ENCODE peak calls at places on chromosomes 13 and 19, in eight cellular contexts. Z is uterus, W is SK-N-SH, X is cardiac muscle cell, G is PC-3, H is thoracic aorta, V is heart right ventricle, I is heart left ventricle. F is an unnamed sample. For H3K9me3 and H3K4me1, the result is how much of the 10 kb centered on the place peaks cover.

GRCh38 chr13:91406619-91407018 is 8.2 kb downstream of the GPC5 start:
- DNase-seq in Z (no peak), W (peak), V (no peak), G (peak), H (no peak), X (no peak), I (no peak), F (no peak)

GRCh38 chr13:80251403-80251802 is 89.5 kb downstream of the SPRY2 start:
- DNase-seq in Z (no peak), G (peak), V (no peak), W (no peak), H (no peak), I (no peak), X (peak), F (no peak)

GRCh38 chr13:33132644-33133440 is 116.6 kb downstream of the KL start:
- DNase-seq in I (no peak), Z (no peak), H (no peak), G (no peak), X (no peak), W (no peak), V (no peak), F (no peak)

GRCh38 chr19:18607222-18608101 is 863 bp upstream of the CRLF1 start:
- DNase-seq in G (no peak), W (peak), X (no peak), V (no peak), H (no peak), I (no peak), Z (no peak), F (no peak)

GRCh38 chr19:12815088-12815487 is 8.7 kb downstream of the RNASEH2A start:
- DNase-seq in X (no peak), W (no peak), H (no peak), I (no peak), V (no peak), G (no peak), Z (no peak), F (no peak)

GRCh38 chr19:30699871-30700280 is 327.7 kb downstream of the ZNF536 start:
- DNase-seq in H (no peak), G (no peak), V (no peak), X (no peak), W (no peak), I (no peak), Z (no peak), F (no peak)

GRCh38 chr13:112752211-112752610 is 62.4 kb downstream of the ATP11A start:
- DNase-seq in G (no peak), V (no peak), H (no peak), I (no peak), X (no peak), W (no peak), Z (no peak), F (no peak)

GRCh38 chr13:53351040-53351439 is 322.4 kb downstream of the OLFM4 start:
- DNase-seq in Z (no peak), V (no peak), G (no peak), I (no peak), W (no peak), X (no peak), H (no peak), F (no peak)

GRCh38 chr13:79516590-79516989 is 35.6 kb downstream of the NDFIP2 start:
- DNase-seq in Z (no peak), G (no peak), W (no peak), H (no peak), I (no peak), V (no peak), X (no peak), F (no peak)

GRCh38 chr19:10270180-10270615 is 722 bp upstream of the ICAM1 start:
- DNase-seq in Z (peak), G (no peak), W (peak), V (peak), I (peak), H (no peak), X (no peak), F (no peak)

GRCh38 chr19:15129856-15130580 is 22.8 kb downstream of the SYDE1 start:
- DNase-seq in I (no peak), H (no peak), X (no peak), V (no peak), Z (no peak), G (peak), W (no peak), F (peak)

GRCh38 chr13:100550433-100550832 is 38.2 kb downstream of the GGACT start:
- DNase-seq in W (no peak), I (peak), H (no peak), Z (peak), X (no peak), G (no peak), V (no peak), F (no peak)

GRCh38 chr19:52722062-52723005 is 12.5 kb downstream of the ZNF611 start:
- DNase-seq in G (peak), I (no peak), Z (no peak), X (no peak), V (no peak), W (no peak), H (no peak), F (no peak)

GRCh38 chr13:93767231-93767916 is 540.8 kb downstream of the GPC6 start:
- DNase-seq in I (no peak), Z (no peak), X (no peak), G (no peak), V (no peak), W (no peak), H (no peak), F (no peak)

GRCh38 chr13:82961757-82962156 is 920.5 kb downstream of the SLITRK1 start:
- DNase-seq in I (no peak), W (no peak), H (no peak), V (no peak), Z (no peak), X (no peak), G (no peak), F (no peak)

GRCh38 chr13:32170841-32171240 is 139.3 kb downstream of the FRY start:
- DNase-seq in Z (no peak), G (no peak), H (no peak), V (no peak), X (no peak), I (no peak), W (no peak), F (no peak)

GRCh38 chr19:46423194-46423593 is 5.5 kb downstream of the PNMA8C start:
- DNase-seq in H (no peak), G (no peak), Z (no peak), W (no peak), V (no peak), X (no peak), I (no peak), F (no peak)

GRCh38 chr19:56309511-56310185 is 5.0 kb downstream of the ZSCAN5A start:
- DNase-seq in Z (no peak), V (peak), I (peak), H (no peak), G (peak), W (peak), X (peak), F (no peak)

GRCh38 chr19:45368737-45369340 is 1.5 kb downstream of the ERCC2 start:
- DNase-seq in W (no peak), X (no peak), H (no peak), I (no peak), Z (no peak), G (peak), V (no peak), F (no peak)

GRCh38 chr19:33295621-33296472 is 6.5 kb downstream of the CEBPA start:
- DNase-seq in G (no peak), V (no peak), X (no peak), I (no peak), W (no peak), H (no peak), Z (no peak), F (no peak)

GRCh38 chr13:45833663-45834062 is 17.9 kb downstream of the SIAH3 start:
- DNase-seq in X (no peak), G (peak), H (no peak), Z (peak), V (peak), W (no peak), I (peak), F (peak)

GRCh38 chr13:96089749-96090239 is at the start of gene HS6ST3:
- DNase-seq in X (peak), I (peak), V (peak), H (no peak), W (peak), Z (peak), G (peak), F (no peak)

GRCh38 chr19:3578390-3578789 is 5.6 kb downstream of the HMG20B start:
- DNase-seq in H (no peak), V (no peak), G (no peak), I (no peak), W (peak), X (no peak), Z (no peak), F (no peak)

GRCh38 chr13:77492982-77493381 is 42.5 kb upstream of the SCEL start:
- DNase-seq in Z (no peak), H (no peak), X (peak), V (no peak), G (peak), I (no peak), W (peak), F (no peak)

GRCh38 chr13:30976041-30976440 is 43.6 kb downstream of the TEX26 start:
- DNase-seq in V (no peak), H (no peak), W (no peak), I (no peak), X (no peak), G (no peak), Z (no peak), F (no peak)

GRCh38 chr19:41616785-41617621 is 9.9 kb downstream of the CEACAM4 start:
- DNase-seq in X (peak), I (peak), V (no peak), H (no peak), Z (no peak), W (no peak), G (peak), F (no peak)
- H3K9me3 ChIP-seq in X (under half), I (under half), V (under half), H (under half), Z (under half), W (under half), G (under half), F (under half)

DNA sequence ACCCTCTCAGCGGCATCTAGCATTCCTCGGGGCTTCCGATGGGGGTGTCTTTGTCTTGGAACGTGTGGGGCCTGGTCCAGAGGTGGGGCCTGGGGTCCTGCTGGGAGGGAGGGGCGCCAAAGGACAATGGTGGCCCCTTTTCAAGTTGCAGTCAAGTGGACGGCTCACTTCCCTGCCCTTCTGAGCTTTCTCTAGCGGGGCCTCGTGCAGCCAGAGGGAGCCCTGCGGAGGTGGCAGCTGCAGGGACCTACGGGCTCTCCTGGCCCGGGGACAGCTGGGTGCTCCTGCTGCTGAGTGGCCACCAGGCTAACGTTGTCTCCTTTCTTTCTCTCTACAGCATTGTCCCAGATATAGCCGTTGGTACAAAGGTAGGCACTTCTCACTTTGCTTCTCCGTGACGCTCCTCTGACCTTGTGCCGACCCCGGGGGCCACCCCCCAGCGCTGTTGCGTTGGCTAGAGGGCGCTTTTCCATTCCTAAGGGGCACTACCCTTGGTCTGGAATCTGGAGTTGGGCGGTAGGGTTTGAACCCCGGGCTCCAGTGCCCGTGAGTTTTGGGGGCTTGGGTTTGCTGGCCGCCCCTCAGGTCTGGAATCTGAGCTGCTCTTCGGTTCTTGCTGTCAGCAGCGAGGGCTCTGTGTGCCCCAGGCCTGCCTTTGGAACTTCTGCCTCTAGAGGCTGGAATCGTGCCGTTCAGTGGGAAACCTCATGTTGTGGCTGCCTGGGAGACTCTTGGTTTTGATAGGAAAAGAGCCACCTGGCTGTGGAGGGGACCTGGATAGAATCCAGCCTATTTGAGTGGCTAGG is 2.0 kb downstream of the PTBP1 start:
- DNase-seq in I (peak), G (peak), V (no peak), W (peak), Z (no peak), X (peak), H (no peak), F (no peak)
- TF ChIP-seq CTCF in I (no peak), G (peak), V (no peak), W (peak), Z (no peak), X (peak), H (peak), F (no peak)

DNA sequence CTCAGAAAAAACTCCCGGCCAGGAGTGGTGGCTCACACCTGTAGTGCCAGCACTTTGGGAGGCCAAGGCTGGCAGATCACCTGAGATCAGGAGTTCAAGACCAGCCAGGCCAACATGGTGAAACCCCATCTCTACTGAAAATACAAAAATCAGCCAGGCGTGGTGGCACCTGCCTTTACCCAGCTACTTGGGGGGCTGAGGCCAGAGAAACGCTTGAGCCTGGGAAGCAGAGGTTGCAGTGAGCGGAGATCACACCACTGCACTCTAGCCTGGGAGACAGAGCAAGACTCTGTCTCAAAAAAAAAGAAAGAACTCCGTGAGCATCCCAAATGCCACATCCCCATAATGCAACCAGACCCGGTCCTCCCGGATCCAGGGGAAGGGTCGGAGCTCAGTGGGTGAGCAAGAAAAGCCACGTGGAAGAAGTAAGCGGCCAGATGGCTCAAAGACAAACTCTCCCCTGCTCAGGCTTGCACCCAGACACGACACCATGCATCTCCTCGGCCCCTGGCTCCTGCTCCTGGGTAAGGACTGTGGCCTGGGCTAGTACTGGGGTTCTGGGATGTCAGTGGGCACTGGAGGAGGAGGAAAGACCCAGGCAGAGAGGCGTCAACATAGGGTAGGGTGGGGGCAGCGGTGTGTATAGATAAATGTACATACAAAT is 2.7 kb downstream of the CD22 start:
- DNase-seq in Z (no peak), W (no peak), G (no peak), V (no peak), X (no peak), H (no peak), I (no peak), F (no peak)
- H3K4me1 ChIP-seq in Z (under half), W (under half), G (under half), V (under half), X (under half), H (under half), I (under half), F (under half)

DNA sequence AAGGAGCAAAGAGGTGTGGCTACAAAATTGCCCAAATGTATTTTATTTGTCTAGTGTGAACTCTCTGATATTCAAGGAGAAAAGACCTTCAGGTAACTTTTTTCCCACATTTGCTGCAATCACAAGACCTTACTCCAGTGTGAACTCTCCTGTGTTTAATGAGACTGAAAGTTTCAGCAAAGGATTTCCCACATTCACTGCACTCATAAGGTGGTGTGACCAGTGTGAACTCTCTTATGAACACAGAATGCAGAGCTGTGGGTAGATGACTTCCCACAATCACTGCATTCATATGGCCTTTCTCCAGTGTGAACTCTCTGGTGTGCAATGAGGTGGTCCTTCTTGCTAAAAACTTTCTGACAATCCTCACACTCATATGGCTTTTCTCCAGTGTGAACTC is 16.4 kb downstream of the ZNF814 start:
- DNase-seq in W (no peak), G (no peak), H (no peak), Z (no peak), I (no peak), V (no peak), X (no peak), F (no peak)
- H3K9me3 ChIP-seq in W (under half), G (under half), H (half or more), Z (under half), I (half or more), V (under half), X (under half), F (half or more)

DNA sequence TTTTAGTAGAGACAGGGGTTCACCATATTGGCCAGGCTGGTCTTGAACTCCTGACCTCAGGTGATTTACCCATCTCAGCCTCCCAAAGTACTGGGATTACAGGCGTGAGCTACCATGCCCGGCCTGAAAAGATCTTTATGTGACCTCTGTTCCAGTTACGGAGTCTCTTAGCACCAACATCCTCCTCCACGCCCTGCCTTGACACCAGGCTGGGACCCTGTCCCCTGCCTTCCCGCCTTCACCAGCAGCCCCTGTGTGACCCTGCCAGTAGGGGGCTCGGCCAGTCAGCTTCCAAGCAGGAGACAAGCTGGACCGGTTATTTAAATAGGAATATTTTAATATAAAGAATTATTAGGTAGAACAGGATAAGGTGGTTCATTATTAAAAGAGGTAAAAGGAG is 54.2 kb downstream of the GPR12 start:
- DNase-seq in I (no peak), W (no peak), H (no peak), V (no peak), Z (no peak), G (no peak), X (no peak), F (no peak)
- TF ChIP-seq CTCF in I (no peak), W (no peak), H (no peak), V (no peak), Z (no peak), G (no peak), X (no peak), F (no peak)

DNA sequence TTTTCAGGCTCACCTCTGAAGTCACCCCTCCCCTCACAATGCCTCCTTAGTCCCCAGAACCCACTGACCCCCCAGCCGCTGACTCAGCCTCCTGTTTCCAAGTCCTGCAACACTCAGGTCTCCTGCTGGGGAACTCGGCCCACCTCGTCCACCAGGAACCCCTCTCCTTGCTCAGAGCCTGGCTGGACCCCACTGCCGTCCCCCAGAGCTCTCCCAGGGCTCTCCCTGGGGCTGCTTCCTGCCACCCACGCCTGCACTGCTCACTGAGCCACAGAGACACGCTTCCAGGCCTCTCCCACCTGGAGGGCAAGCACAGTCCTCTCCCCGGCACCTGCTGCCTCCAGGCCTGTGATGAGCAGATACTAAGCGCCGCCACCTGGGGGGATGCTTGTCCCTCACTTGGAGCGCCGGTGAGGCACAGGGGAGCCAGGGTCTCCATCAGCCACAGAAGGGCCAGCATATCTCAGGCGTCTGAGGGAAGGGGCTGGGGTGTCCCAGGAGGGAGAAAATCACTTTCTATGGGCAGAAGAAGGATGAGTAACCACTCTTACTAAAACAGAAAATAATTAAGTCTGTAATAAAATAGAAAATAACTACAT is 53.8 kb downstream of the KLF2 start:
- DNase-seq in G (no peak), W (no peak), H (no peak), Z (no peak), V (no peak), I (no peak), X (no peak), F (no peak)
- H3K4me1 ChIP-seq in G (under half), W (under half), H (under half), Z (under half), V (half or more), I (under half), X (under half), F (under half)

DNA sequence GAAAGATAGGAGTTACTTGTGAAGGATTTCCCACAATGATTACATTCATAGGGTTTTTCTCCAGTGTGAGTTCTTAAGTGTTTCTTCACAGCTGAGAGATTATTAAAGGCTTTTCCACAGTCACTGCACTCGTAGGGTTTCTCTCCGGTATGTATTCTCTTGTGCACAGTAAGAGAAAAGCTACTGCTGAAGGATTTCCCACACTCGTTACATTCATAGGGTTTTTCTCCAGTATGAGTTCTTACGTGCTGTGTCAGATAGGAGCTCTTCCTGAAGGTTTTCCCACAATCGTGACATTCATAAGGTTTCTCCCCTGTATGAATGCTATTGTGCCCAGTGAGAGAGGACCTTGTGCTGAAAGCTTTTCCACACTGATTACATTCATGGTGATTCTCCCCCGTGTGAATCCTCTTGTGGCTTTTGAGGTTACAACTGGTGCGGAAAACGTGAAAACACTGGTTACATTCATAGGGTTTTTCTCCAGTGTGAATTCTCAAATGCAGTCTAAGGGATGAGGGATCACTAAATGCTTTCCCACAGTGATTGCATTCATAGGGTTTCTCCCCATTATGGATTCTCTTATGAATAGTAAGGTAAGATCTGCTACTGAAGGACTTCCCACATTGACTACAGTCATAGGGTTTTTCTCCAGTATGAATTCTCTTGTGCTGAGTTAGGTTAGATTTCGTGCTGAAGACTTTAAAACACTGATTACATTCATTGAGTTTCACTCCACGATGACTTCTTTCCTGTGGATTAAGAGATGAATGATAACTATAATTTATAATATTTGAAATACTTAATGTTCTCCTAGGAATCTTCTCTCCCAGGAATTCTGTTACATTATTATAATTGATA is 20.6 kb downstream of the ZNF558 start:
- DNase-seq in W (no peak), V (no peak), H (no peak), X (no peak), G (peak), Z (no peak), I (no peak), F (no peak)
- H3K9me3 ChIP-seq in W (half or more), V (under half), H (half or more), X (under half), G (half or more), Z (under half), I (half or more), F (half or more)